ENCODE peak calls at places on chromosomes 1 and 21, in eight cellular contexts. One of them, this sample, is unnamed.

GRCh38 chr1:116538527-116538926 is 32.3 kb downstream of the CD58 start:
- DNase-seq in Karpas-422: no peak
- DNase-seq in HEK293T: no peak
- DNase-seq in HepG2: peak
- DNase-seq in LHCN-M2: peak
- DNase-seq in colonic mucosa: no peak
- DNase-seq in effector memory CD4-positive, alpha-beta T cell: peak
- DNase-seq in hippocampal formation: no peak
- DNase-seq in this sample: no peak

GRCh38 chr21:45516071-45516670 is 26.1 kb downstream of the SLC19A1 start:
- DNase-seq in Karpas-422: no peak
- DNase-seq in HEK293T: no peak
- DNase-seq in HepG2: no peak
- DNase-seq in LHCN-M2: no peak
- DNase-seq in colonic mucosa: no peak
- DNase-seq in effector memory CD4-positive, alpha-beta T cell: no peak
- DNase-seq in hippocampal formation: no peak
- DNase-seq in this sample: no peak

GRCh38 chr1:99397029-99397428 is 132.7 kb downstream of the PLPPR4 start:
- DNase-seq in Karpas-422: no peak
- DNase-seq in HEK293T: no peak
- DNase-seq in HepG2: no peak
- DNase-seq in LHCN-M2: no peak
- DNase-seq in colonic mucosa: no peak
- DNase-seq in effector memory CD4-positive, alpha-beta T cell: no peak
- DNase-seq in hippocampal formation: no peak
- DNase-seq in this sample: no peak

GRCh38 chr1:3634059-3634800 is 9.4 kb downstream of the TPRG1L start:
- DNase-seq in Karpas-422: no peak
- DNase-seq in HEK293T: no peak
- DNase-seq in HepG2: no peak
- DNase-seq in LHCN-M2: no peak
- DNase-seq in colonic mucosa: no peak
- DNase-seq in effector memory CD4-positive, alpha-beta T cell: no peak
- DNase-seq in hippocampal formation: no peak
- DNase-seq in this sample: no peak

GRCh38 chr1:44811234-44811633 is 2.9 kb downstream of the BTBD19 start:
- DNase-seq in Karpas-422: no peak
- DNase-seq in HEK293T: no peak
- DNase-seq in HepG2: no peak
- DNase-seq in LHCN-M2: no peak
- DNase-seq in colonic mucosa: no peak
- DNase-seq in effector memory CD4-positive, alpha-beta T cell: no peak
- DNase-seq in hippocampal formation: no peak
- DNase-seq in this sample: no peak

GRCh38 chr1:204366759-204367158 is 7.0 kb upstream of the PLEKHA6 start:
- DNase-seq in Karpas-422: peak
- DNase-seq in HEK293T: peak
- DNase-seq in HepG2: no peak
- DNase-seq in LHCN-M2: no peak
- DNase-seq in colonic mucosa: no peak
- DNase-seq in effector memory CD4-positive, alpha-beta T cell: no peak
- DNase-seq in hippocampal formation: no peak
- DNase-seq in this sample: no peak

GRCh38 chr1:54507471-54507870 is 40.6 kb upstream of the ACOT11 start:
- DNase-seq in Karpas-422: no peak
- DNase-seq in HEK293T: no peak
- DNase-seq in HepG2: no peak
- DNase-seq in LHCN-M2: no peak
- DNase-seq in colonic mucosa: no peak
- DNase-seq in effector memory CD4-positive, alpha-beta T cell: no peak
- DNase-seq in hippocampal formation: no peak
- DNase-seq in this sample: no peak

GRCh38 chr1:202286622-202287097 is 55.1 kb downstream of the UBE2T start:
- DNase-seq in Karpas-422: no peak
- DNase-seq in HEK293T: no peak
- DNase-seq in HepG2: peak
- DNase-seq in LHCN-M2: no peak
- DNase-seq in colonic mucosa: no peak
- DNase-seq in effector memory CD4-positive, alpha-beta T cell: no peak
- DNase-seq in hippocampal formation: no peak
- DNase-seq in this sample: no peak

GRCh38 chr1:174142836-174143235 is 16.5 kb upstream of the RABGAP1L start:
- DNase-seq in Karpas-422: no peak
- DNase-seq in HEK293T: no peak
- DNase-seq in HepG2: no peak
- DNase-seq in LHCN-M2: no peak
- DNase-seq in colonic mucosa: no peak
- DNase-seq in effector memory CD4-positive, alpha-beta T cell: no peak
- DNase-seq in hippocampal formation: no peak
- DNase-seq in this sample: no peak

GRCh38 chr1:6483761-6484117 is 7.7 kb downstream of the PLEKHG5 start:
- DNase-seq in Karpas-422: no peak
- DNase-seq in HEK293T: no peak
- DNase-seq in HepG2: no peak
- DNase-seq in LHCN-M2: no peak
- DNase-seq in colonic mucosa: no peak
- DNase-seq in effector memory CD4-positive, alpha-beta T cell: no peak
- DNase-seq in hippocampal formation: no peak
- DNase-seq in this sample: no peak

GRCh38 chr1:6080469-6080868 is 34.8 kb downstream of the KCNAB2 start:
- DNase-seq in Karpas-422: no peak
- DNase-seq in HEK293T: no peak
- DNase-seq in HepG2: no peak
- DNase-seq in LHCN-M2: no peak
- DNase-seq in colonic mucosa: no peak
- DNase-seq in effector memory CD4-positive, alpha-beta T cell: no peak
- DNase-seq in hippocampal formation: no peak
- DNase-seq in this sample: no peak

GRCh38 chr1:8423134-8423701 is 105.3 kb downstream of the SLC45A1 start:
- DNase-seq in Karpas-422: peak
- DNase-seq in HEK293T: peak
- DNase-seq in HepG2: no peak
- DNase-seq in LHCN-M2: no peak
- DNase-seq in colonic mucosa: no peak
- DNase-seq in effector memory CD4-positive, alpha-beta T cell: peak
- DNase-seq in hippocampal formation: no peak
- DNase-seq in this sample: no peak

GRCh38 chr1:166233750-166234366 is 67.1 kb upstream of the FAM78B start:
- DNase-seq in Karpas-422: no peak
- DNase-seq in HEK293T: peak
- DNase-seq in HepG2: no peak
- DNase-seq in LHCN-M2: no peak
- DNase-seq in colonic mucosa: no peak
- DNase-seq in effector memory CD4-positive, alpha-beta T cell: no peak
- DNase-seq in hippocampal formation: no peak
- DNase-seq in this sample: no peak

GRCh38 chr1:1781526-1781903 is 3.2 kb upstream of the NADK start:
- DNase-seq in Karpas-422: no peak
- DNase-seq in HEK293T: no peak
- DNase-seq in HepG2: no peak
- DNase-seq in LHCN-M2: no peak
- DNase-seq in colonic mucosa: no peak
- DNase-seq in effector memory CD4-positive, alpha-beta T cell: no peak
- DNase-seq in hippocampal formation: no peak
- DNase-seq in this sample: no peak

GRCh38 chr1:38129473-38129872 is 82.9 kb upstream of the POU3F1 start:
- DNase-seq in Karpas-422: no peak
- DNase-seq in HEK293T: no peak
- DNase-seq in HepG2: no peak
- DNase-seq in LHCN-M2: no peak
- DNase-seq in colonic mucosa: no peak
- DNase-seq in effector memory CD4-positive, alpha-beta T cell: no peak
- DNase-seq in hippocampal formation: no peak
- DNase-seq in this sample: no peak

GRCh38 chr1:211323156-211324063 is 3.2 kb upstream of the TRAF5 start:
- DNase-seq in Karpas-422: peak
- DNase-seq in HEK293T: peak
- DNase-seq in HepG2: peak
- DNase-seq in LHCN-M2: peak
- DNase-seq in colonic mucosa: peak
- DNase-seq in effector memory CD4-positive, alpha-beta T cell: peak
- DNase-seq in hippocampal formation: no peak
- DNase-seq in this sample: peak

GRCh38 chr1:110605446-110605845 is 712 bp downstream of the KCNA2 start:
- DNase-seq in Karpas-422: no peak
- DNase-seq in HEK293T: no peak
- DNase-seq in HepG2: no peak
- DNase-seq in LHCN-M2: no peak
- DNase-seq in colonic mucosa: no peak
- DNase-seq in effector memory CD4-positive, alpha-beta T cell: no peak
- DNase-seq in hippocampal formation: no peak
- DNase-seq in this sample: no peak

GRCh38 chr1:160116277-160117147 is 953 bp downstream of the ATP1A2 start:
- DNase-seq in Karpas-422: no peak
- DNase-seq in HEK293T: no peak
- DNase-seq in HepG2: no peak
- DNase-seq in LHCN-M2: peak
- DNase-seq in colonic mucosa: no peak
- DNase-seq in effector memory CD4-positive, alpha-beta T cell: no peak
- DNase-seq in hippocampal formation: no peak
- DNase-seq in this sample: no peak

GRCh38 chr1:78607334-78607927 is 12.8 kb upstream of the IFI44L start:
- DNase-seq in Karpas-422: peak
- DNase-seq in HEK293T: peak
- DNase-seq in HepG2: no peak
- DNase-seq in LHCN-M2: peak
- DNase-seq in colonic mucosa: no peak
- DNase-seq in effector memory CD4-positive, alpha-beta T cell: no peak
- DNase-seq in hippocampal formation: no peak
- DNase-seq in this sample: no peak

GRCh38 chr1:24961961-24962861 is 32.1 kb upstream of the RUNX3 start:
- DNase-seq in Karpas-422: no peak
- DNase-seq in HEK293T: no peak
- DNase-seq in HepG2: no peak
- DNase-seq in LHCN-M2: no peak
- DNase-seq in colonic mucosa: no peak
- DNase-seq in effector memory CD4-positive, alpha-beta T cell: no peak
- DNase-seq in hippocampal formation: no peak
- DNase-seq in this sample: no peak

GRCh38 chr1:12540580-12541273 is 77.3 kb downstream of the DHRS3 start:
- DNase-seq in Karpas-422: no peak
- DNase-seq in HEK293T: no peak
- DNase-seq in HepG2: no peak
- DNase-seq in LHCN-M2: no peak
- DNase-seq in colonic mucosa: no peak
- DNase-seq in effector memory CD4-positive, alpha-beta T cell: no peak
- DNase-seq in hippocampal formation: no peak
- DNase-seq in this sample: no peak

GRCh38 chr1:185479781-185480180 is 162.7 kb upstream of the IVNS1ABP start:
- DNase-seq in Karpas-422: no peak
- DNase-seq in HEK293T: no peak
- DNase-seq in HepG2: no peak
- DNase-seq in LHCN-M2: no peak
- DNase-seq in colonic mucosa: no peak
- DNase-seq in effector memory CD4-positive, alpha-beta T cell: no peak
- DNase-seq in hippocampal formation: no peak
- DNase-seq in this sample: no peak

This sample was measured in caudate nucleus.